ENCODE peak calls at places on chromosome 3, in seven cellular contexts. N is heart right ventricle, K is heart left ventricle, O is mesothelial cell of epicardium, W is endodermal cell, M is dorsolateral prefrontal cortex, X is choroid plexus epithelial cell. T is an unnamed sample.

GRCh38 chr3:62876064-62876463 is 848 bp upstream of the CADPS start:
- DNase-seq in N (peak), K (peak), O (peak), W (peak), M (no peak), X (peak), T (peak)

GRCh38 chr3:113111308-113111707 is 100.0 kb upstream of the BOC start:
- DNase-seq in N (no peak), K (no peak), O (no peak), W (peak), M (no peak), X (peak), T (no peak)

GRCh38 chr3:103337179-103337845 is 902.5 kb downstream of the ZPLD1 start:
- DNase-seq in N (no peak), K (no peak), O (no peak), W (no peak), M (no peak), X (no peak), T (no peak)

GRCh38 chr3:178382388-178383061 is 153.7 kb upstream of the KCNMB2 start:
- DNase-seq in N (no peak), K (no peak), O (no peak), W (no peak), M (no peak), X (peak), T (no peak)

GRCh38 chr3:15098503-15099363 is at the start of gene RBSN:
- DNase-seq in N (peak), K (peak), O (peak), W (peak), M (peak), X (peak), T (peak)

GRCh38 chr3:115688408-115688807 is 65.1 kb downstream of the GAP43 start:
- DNase-seq in N (no peak), K (no peak), O (no peak), W (no peak), M (no peak), X (no peak), T (no peak)

GRCh38 chr3:88809993-88810392 is 297.4 kb upstream of the EPHA3 start:
- DNase-seq in N (no peak), K (no peak), O (no peak), W (no peak), M (no peak), X (peak), T (no peak)

GRCh38 chr3:148131990-148132638 is 565.6 kb upstream of the AGTR1 start:
- DNase-seq in N (no peak), K (no peak), O (no peak), W (no peak), M (no peak), X (peak), T (no peak)

GRCh38 chr3:138113309-138113708 is 2.1 kb downstream of the DZIP1L start:
- DNase-seq in N (no peak), K (no peak), O (no peak), W (peak), M (no peak), X (peak), T (no peak)

GRCh38 chr3:39296197-39297077 is 16.6 kb upstream of the CX3CR1 start:
- DNase-seq in N (no peak), K (no peak), O (no peak), W (no peak), M (no peak), X (no peak), T (no peak)

GRCh38 chr3:152968388-152969024 is 133.6 kb downstream of the P2RY1 start:
- DNase-seq in N (no peak), K (no peak), O (no peak), W (no peak), M (no peak), X (peak), T (no peak)

GRCh38 chr3:182609575-182610156 is 183.6 kb upstream of the ATP11B start:
- DNase-seq in N (no peak), K (no peak), O (peak), W (no peak), M (no peak), X (no peak), T (no peak)

GRCh38 chr3:66486187-66486586 is 14.6 kb downstream of the LRIG1 start:
- DNase-seq in N (no peak), K (no peak), O (no peak), W (no peak), M (no peak), X (no peak), T (no peak)

GRCh38 chr3:176951144-176951543 is 246.1 kb downstream of the TBL1XR1 start:
- DNase-seq in N (peak), K (peak), O (no peak), W (no peak), M (no peak), X (no peak), T (no peak)

GRCh38 chr3:36060950-36061349 is 319.4 kb upstream of the STAC start:
- DNase-seq in N (no peak), K (no peak), O (no peak), W (no peak), M (no peak), X (no peak), T (no peak)

GRCh38 chr3:111610189-111610588 is 15.0 kb upstream of the ZBED2 start:
- DNase-seq in N (no peak), K (no peak), O (no peak), W (no peak), M (no peak), X (no peak), T (no peak)

GRCh38 chr3:26920579-26920978 is 298.0 kb downstream of the LRRC3B start:
- DNase-seq in N (no peak), K (no peak), O (no peak), W (no peak), M (no peak), X (no peak), T (no peak)

GRCh38 chr3:53234841-53235232 is 21.0 kb downstream of the TKT start:
- DNase-seq in N (no peak), K (no peak), O (no peak), W (no peak), M (no peak), X (no peak), T (no peak)

GRCh38 chr3:110314512-110315114 is 757.0 kb upstream of the NECTIN3 start:
- DNase-seq in N (peak), K (no peak), O (no peak), W (peak), M (no peak), X (peak), T (peak)

GRCh38 chr3:55641914-55642313 is 154.8 kb upstream of the WNT5A start:
- DNase-seq in N (no peak), K (no peak), O (no peak), W (no peak), M (no peak), X (no peak), T (no peak)

GRCh38 chr3:192892981-192893827 is 24.5 kb downstream of the MB21D2 start:
- DNase-seq in N (peak), K (peak), O (no peak), W (peak), M (no peak), X (peak), T (no peak)

GRCh38 chr3:113255100-113255853 is 43.9 kb downstream of the BOC start:
- DNase-seq in N (no peak), K (no peak), O (no peak), W (peak), M (no peak), X (no peak), T (no peak)

GRCh38 chr3:73175698-73176097 is 114.2 kb downstream of the EBLN2 start:
- DNase-seq in N (no peak), K (no peak), O (no peak), W (peak), M (no peak), X (no peak), T (no peak)

GRCh38 chr3:135736740-135737139 is 228.8 kb upstream of the PPP2R3A start:
- DNase-seq in N (no peak), K (no peak), O (no peak), W (peak), M (no peak), X (no peak), T (no peak)

GRCh38 chr3:119582178-119582577 is 2.9 kb downstream of the ADPRH start:
- DNase-seq in N (no peak), K (no peak), O (no peak), W (no peak), M (no peak), X (no peak), T (no peak)

GRCh38 chr3:25583343-25583742 is 81.4 kb downstream of the TOP2B start:
- DNase-seq in N (no peak), K (no peak), O (no peak), W (peak), M (no peak), X (no peak), T (no peak)

GRCh38 chr3:190088890-190089289 is 31.8 kb downstream of the P3H2 start:
- DNase-seq in N (no peak), K (no peak), O (no peak), W (no peak), M (no peak), X (peak), T (no peak)

GRCh38 chr3:135762188-135762853 is 203.2 kb upstream of the PPP2R3A start:
- DNase-seq in N (no peak), K (no peak), O (no peak), W (peak), M (no peak), X (no peak), T (no peak)

GRCh38 chr3:120642368-120642948 is 39.6 kb downstream of the HGD start:
- DNase-seq in N (no peak), K (no peak), O (no peak), W (no peak), M (no peak), X (peak), T (no peak)

GRCh38 chr3:105614288-105615030 is 247.8 kb downstream of the ALCAM start:
- DNase-seq in N (no peak), K (no peak), O (no peak), W (no peak), M (no peak), X (peak), T (no peak)

GRCh38 chr3:51718547-51719412 is 11.9 kb downstream of the GRM2 start:
- DNase-seq in N (peak), K (peak), O (no peak), W (peak), M (no peak), X (peak), T (peak)

GRCh38 chr3:51375136-51375535 is 10.0 kb upstream of the MANF start:
- DNase-seq in N (no peak), K (no peak), O (no peak), W (no peak), M (no peak), X (no peak), T (no peak)

GRCh38 chr3:66021731-66022131 is 17.0 kb downstream of the MAGI1 start:
- DNase-seq in N (no peak), K (no peak), O (no peak), W (peak), M (no peak), X (no peak), T (no peak)

GRCh38 chr3:195522254-195523023 is 20.7 kb downstream of the PPP1R2 start:
- DNase-seq in N (no peak), K (no peak), O (no peak), W (no peak), M (no peak), X (peak), T (no peak)

GRCh38 chr3:10933958-10934481 is 58.5 kb upstream of the SLC6A1 start:
- DNase-seq in N (no peak), K (no peak), O (no peak), W (no peak), M (peak), X (peak), T (no peak)

GRCh38 chr3:110343945-110344344 is 727.7 kb upstream of the NECTIN3 start:
- DNase-seq in N (no peak), K (no peak), O (no peak), W (no peak), M (no peak), X (peak), T (no peak)

GRCh38 chr3:187026321-187026678 is 96.0 kb downstream of the ST6GAL1 start:
- DNase-seq in N (no peak), K (no peak), O (no peak), W (no peak), M (no peak), X (no peak), T (no peak)

GRCh38 chr3:129576514-129577345 is 29.7 kb downstream of the PLXND1 start:
- DNase-seq in N (no peak), K (peak), O (no peak), W (no peak), M (no peak), X (no peak), T (no peak)

DNA sequence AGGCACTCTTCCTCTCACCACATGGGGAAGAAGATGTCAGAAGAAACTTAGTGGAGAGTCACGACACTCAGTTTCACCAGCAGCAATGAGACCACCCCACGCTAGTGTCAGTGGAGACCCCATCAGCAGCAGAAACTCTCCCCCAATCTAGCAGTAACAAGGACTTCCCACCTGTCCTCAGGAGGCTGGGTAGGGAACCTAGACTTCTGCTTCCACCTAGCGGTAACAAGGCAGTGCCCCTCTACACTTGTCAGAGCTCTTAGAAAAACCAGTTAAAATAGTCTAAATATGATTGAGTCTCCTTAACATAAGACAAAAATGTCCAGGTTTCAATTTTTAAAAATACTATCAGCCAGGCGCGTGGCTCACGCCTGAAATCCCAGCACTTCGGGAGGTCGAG is 57.3 kb downstream of the TRAT1 start:
- DNase-seq in N (no peak), K (no peak), O (no peak), W (peak), M (no peak), X (no peak), T (no peak)
- TF ChIP-seq CTCF in N (no peak), K (no peak), O (no peak), W (peak), M (no peak), X (peak), T (no peak)

GRCh38 chr3:5731100-5731499 is 543.6 kb downstream of the EDEM1 start:
- DNase-seq in N (no peak), K (no peak), O (no peak), W (peak), M (no peak), X (no peak), T (no peak)
- TF ChIP-seq CTCF in N (no peak), K (no peak), O (no peak), W (peak), M (peak), X (no peak), T (peak)

GRCh38 chr3:161265916-161266571 is 44.9 kb downstream of the NMD3 start:
- DNase-seq in N (no peak), K (no peak), O (no peak), W (no peak), M (no peak), X (no peak), T (no peak)
- TF ChIP-seq CTCF in N (no peak), K (no peak), O (no peak), W (no peak), M (no peak), X (no peak), T (no peak)

DNA sequence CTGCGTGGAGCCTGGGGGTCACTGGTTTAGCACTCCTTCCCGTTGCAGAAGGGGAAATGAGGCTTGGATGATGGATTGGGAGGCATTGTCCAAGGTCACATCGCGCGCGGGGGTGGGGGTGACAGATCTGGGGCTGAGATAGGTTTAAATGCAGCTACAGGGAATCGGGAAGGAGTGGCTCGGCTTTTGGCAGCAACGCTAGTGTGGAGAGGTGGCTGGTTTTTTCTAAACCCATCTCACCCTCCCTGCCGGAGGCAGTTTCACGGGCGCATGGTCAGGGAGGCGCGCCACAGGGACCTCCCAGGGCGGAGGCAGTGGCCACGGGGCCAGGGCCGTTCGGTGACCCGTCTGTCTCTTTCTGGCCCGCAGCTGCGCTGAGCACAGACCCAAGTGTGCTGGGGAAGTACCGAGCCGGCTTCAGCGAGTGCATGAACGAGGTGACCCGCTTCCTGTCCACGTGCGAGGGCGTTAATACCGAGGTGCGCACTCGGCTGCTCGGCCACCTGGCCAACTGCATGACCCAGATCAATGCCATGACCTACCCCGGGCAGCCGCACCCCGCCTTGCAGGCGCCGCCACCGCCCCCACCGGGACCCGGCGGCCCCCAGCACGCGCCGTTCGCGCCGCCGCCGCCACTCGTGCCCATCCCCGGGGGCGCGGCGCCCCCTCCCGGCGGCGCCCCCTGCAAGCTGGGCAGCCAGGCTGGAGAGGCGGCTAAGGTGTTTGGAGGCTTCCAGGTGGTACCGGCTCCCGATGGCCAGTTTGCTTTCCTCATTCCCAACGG is 1.6 kb downstream of the HES1 start:
- DNase-seq in N (peak), K (peak), O (peak), W (peak), M (no peak), X (peak), T (peak)
- TF ChIP-seq CTCF in N (peak), K (peak), O (no peak), W (peak), M (peak), X (peak), T (peak)

GRCh38 chr3:64187065-64187959 is 38.0 kb downstream of the PRICKLE2 start:
- DNase-seq in N (peak), K (peak), O (peak), W (no peak), M (peak), X (peak), T (no peak)

GRCh38 chr3:64191822-64192221 is 33.4 kb downstream of the PRICKLE2 start:
- DNase-seq in N (no peak), K (no peak), O (no peak), W (no peak), M (no peak), X (no peak), T (no peak)

GRCh38 chr3:64186667-64187064 is 38.6 kb downstream of the PRICKLE2 start:
- DNase-seq in N (no peak), K (no peak), O (no peak), W (no peak), M (no peak), X (no peak), T (no peak)

GRCh38 chr3:64190517-64191515 is 34.5 kb downstream of the PRICKLE2 start:
- DNase-seq in N (no peak), K (no peak), O (no peak), W (no peak), M (no peak), X (peak), T (no peak)

DNA sequence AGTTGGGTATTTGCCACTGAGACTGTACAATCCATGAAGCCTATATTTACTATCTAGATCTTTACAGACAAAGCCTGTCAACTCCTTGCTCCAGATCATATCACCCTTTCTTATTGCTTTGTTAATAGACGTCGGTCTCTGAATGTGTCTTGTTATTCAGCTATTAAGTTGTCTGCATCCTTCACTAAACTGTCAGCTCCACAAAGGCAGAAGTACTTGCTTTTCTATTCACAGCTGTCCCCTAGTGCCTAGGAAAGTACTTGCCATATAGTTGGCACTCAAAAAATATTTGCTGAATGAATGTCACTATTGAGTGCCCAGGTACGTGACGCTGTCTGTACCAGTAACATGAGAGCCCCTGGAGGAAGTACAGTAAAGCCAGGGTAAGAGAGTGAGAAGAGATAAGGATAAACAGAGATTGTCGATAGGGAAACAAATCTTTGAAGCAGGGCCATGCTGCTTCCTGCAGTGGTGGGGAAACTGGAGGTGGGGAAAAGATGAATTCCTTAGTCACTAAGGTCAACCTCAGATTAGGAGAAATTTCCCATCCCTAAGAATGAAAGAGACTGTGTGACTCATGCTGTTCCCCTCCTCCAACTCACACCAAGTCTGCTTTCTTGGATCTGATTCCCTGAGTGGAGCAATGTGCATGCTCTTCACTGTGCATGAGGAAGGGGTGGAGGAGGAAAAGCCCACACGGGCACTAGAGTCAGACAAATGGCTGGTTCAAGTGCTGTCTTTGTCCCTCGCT is 36.3 kb downstream of the PRICKLE2 start:
- DNase-seq in N (peak), K (no peak), O (no peak), W (peak), M (no peak), X (peak), T (no peak)
- TF ChIP-seq CTCF in N (no peak), K (no peak), O (no peak), W (no peak), M (no peak), X (peak), T (no peak)

GRCh38 chr3:13145131-13145825 is 72.0 kb upstream of the IQSEC1 start:
- DNase-seq in N (no peak), K (no peak), O (no peak), W (peak), M (no peak), X (no peak), T (no peak)
- TF ChIP-seq CTCF in N (no peak), K (no peak), O (no peak), W (peak), M (no peak), X (no peak), T (no peak)

DNA sequence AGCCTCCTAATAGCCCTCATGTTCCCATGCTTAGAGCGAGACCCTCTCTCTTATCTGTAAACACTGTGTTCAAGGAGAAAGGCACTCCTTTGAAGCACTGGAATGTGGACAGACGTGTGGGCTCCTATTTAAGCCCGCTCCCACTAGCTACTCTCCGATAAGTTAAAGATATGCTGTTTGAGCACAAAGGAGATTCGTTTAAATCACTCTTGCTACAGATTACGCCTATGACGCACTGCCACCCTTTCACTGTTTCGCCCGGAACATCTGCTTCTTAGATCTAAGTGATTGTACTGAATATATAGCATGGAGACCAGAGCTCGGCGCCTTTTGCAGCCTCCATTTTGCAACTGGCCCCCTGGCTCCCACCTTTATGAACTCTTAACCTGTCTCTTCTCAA is 57.8 kb upstream of the FAM3D start:
- DNase-seq in N (no peak), K (no peak), O (no peak), W (no peak), M (no peak), X (no peak), T (no peak)
- TF ChIP-seq CTCF in N (no peak), K (no peak), O (no peak), W (no peak), M (no peak), X (no peak), T (no peak)